ENCODE peak calls at places on chromosomes 3 and 15, in four cellular contexts. J, T, C and M are unnamed samples.

GRCh38 chr3:112739252-112739945 is 98.5 kb upstream of the CCDC80 start:
- DNase-seq in J (no peak), C (no peak), T (peak), M (no peak)

GRCh38 chr3:136332302-136332701 is 82.2 kb downstream of the PCCB start:
- DNase-seq in C (no peak), T (no peak), J (no peak), M (no peak)

GRCh38 chr3:124520970-124521369 is 209.3 kb upstream of the UMPS start:
- DNase-seq in C (no peak), T (no peak), J (no peak), M (no peak)

GRCh38 chr3:112967425-112967824 is 7.5 kb downstream of the CD200R1 start:
- DNase-seq in J (no peak), T (no peak), C (no peak), M (no peak)

GRCh38 chr3:14806641-14807263 is 12.0 kb upstream of the FGD5 start:
- DNase-seq in C (no peak), T (peak), J (no peak), M (no peak)

GRCh38 chr3:114192141-114192540 is 13.3 kb upstream of the DRD3 start:
- DNase-seq in C (no peak), T (no peak), J (no peak), M (no peak)

GRCh38 chr3:10248984-10249748 is 907 bp downstream of the TATDN2 start:
- DNase-seq in J (peak), C (peak), T (no peak), M (no peak)

GRCh38 chr3:62577153-62577552 is 203.8 kb upstream of the FEZF2 start:
- DNase-seq in C (no peak), J (no peak), T (no peak), M (no peak)

GRCh38 chr15:101063891-101064794 is 145.0 kb downstream of the LRRK1 start:
- DNase-seq in T (no peak), C (no peak), J (no peak), M (no peak)

GRCh38 chr3:157888040-157888439 is 218.2 kb downstream of the SHOX2 start:
- DNase-seq in C (no peak), T (peak), J (no peak), M (no peak)
- TF ChIP-seq CTCF in C (peak), T (peak), J (no peak), M (no peak)

DNA sequence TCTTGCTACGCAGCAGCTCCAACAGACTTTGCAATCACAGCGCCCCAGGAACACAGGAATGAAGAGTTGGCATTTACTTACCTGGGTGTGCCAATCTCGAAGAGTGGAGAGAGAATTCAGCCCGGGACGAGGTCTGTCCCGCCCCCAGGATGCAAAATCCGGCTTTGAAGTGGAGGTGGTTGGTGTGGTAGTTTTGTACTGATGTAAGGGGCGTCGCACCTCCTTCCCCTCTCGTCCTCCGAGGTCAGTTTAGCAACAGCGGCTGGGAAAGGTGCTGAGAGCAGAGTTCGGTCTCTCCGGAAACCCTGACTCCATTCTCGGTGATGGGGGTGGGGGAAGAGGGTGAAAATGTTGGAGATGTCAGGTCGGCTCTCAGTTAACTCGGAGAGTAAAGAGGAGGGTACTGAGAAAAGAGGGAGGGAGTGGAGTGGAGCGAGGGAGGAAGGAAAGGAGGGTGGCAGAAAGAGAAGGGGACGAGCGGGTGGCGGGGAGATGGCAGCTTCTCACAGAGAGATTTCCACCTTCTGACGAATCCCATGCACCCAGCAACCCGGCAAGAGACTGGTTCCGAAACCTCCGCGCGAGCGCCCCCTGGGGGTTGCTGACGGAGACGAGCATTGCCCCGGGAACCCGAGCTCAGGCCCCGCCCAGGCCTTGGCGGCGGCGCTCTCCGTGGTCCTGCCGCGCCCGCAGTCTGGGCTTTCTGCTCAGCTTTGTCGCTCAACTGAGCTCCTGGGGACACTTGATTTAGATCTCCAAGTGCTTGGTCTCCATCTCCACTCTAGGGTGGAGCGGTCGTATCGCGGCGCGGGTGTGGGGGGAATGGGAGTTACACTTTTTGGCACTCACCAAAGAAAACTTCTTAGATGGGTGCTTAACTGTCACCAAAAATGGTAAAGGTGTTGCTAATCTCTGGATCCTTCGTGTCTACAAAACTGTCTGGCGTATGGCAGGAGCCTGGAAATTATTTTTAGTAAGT is at the start of gene CPNE4:
- DNase-seq in T (peak), J (peak), C (peak), M (no peak)
- H3K4me3 ChIP-seq in T (peak), J (no peak), C (no peak), M (no peak)

GRCh38 chr15:97902140-97902780 is 58.2 kb upstream of the ARRDC4 start:
- DNase-seq in J (no peak), T (peak), C (peak), M (no peak)

GRCh38 chr15:97903560-97904195 is 56.8 kb upstream of the ARRDC4 start:
- DNase-seq in T (no peak), C (no peak), J (no peak), M (no peak)

GRCh38 chr15:97900006-97900405 is 60.5 kb upstream of the ARRDC4 start:
- DNase-seq in J (no peak), T (no peak), C (no peak), M (no peak)

GRCh38 chr15:97909291-97909891 is 51.1 kb upstream of the ARRDC4 start:
- DNase-seq in J (no peak), C (peak), T (peak), M (peak)

GRCh38 chr15:97904196-97904572 is 56.3 kb upstream of the ARRDC4 start:
- DNase-seq in C (peak), T (peak), J (no peak), M (no peak)
- TF ChIP-seq CTCF in C (peak), T (peak), J (peak), M (peak)

GRCh38 chr3:147886889-147887288 is 477.7 kb downstream of the ZIC1 start:
- DNase-seq in J (no peak), C (no peak), T (no peak), M (no peak)
- H3K4me3 ChIP-seq in J (no peak), C (no peak), T (no peak), M (no peak)

GRCh38 chr15:86080302-86080701 is 631 bp downstream of the AGBL1 start:
- DNase-seq in J (no peak), T (no peak), C (no peak), M (no peak)

GRCh38 chr15:86082619-86083377 is 3.1 kb downstream of the AGBL1 start:
- DNase-seq in C (no peak), J (no peak), T (no peak), M (no peak)

GRCh38 chr15:86077070-86077469 is 2.6 kb upstream of the AGBL1 start:
- DNase-seq in J (no peak), C (no peak), T (no peak), M (no peak)

GRCh38 chr15:86076468-86076867 is 3.2 kb upstream of the AGBL1 start:
- DNase-seq in T (no peak), C (no peak), J (no peak), M (no peak)

DNA sequence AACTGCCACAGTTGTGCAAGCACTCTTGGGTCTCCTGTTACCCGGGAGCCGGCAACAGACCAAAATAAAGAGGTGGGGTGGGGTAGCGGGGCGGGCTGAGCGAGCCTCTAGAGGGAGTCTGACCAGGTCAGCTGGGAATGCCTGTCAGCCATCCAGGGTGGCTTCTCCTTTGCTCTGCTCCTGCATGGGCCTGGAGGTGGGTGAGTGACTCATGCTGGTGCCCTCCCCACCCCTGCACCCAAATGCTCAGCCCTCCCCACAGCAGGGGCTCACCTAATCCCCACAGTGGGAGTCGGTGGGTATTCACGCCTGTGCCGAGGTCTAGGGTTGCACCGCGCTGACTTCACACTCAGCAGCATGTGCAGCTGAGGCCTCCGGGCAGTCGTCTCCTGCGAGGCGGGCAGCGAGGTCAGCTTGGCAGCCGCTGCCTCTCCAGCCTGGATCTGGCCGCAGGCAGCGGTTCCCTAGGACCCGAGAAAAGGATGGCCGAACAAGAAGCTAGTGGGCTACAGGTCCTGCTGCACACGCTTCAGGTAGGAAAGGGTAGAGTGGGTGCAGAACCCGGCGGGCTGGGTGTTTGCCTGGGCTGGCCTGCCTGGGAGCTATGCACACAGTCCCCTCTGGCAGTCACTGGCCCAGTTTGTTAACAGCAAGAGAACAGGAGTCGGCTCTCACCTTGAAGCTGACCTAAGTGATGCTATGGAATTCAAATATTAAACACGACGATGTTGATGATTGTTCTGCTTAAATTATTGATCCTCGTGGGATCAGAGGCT is at the start of gene AGBL1:
- DNase-seq in T (no peak), J (no peak), C (no peak), M (no peak)
- TF ChIP-seq CTCF in T (no peak), J (no peak), C (no peak), M (no peak)

GRCh38 chr3:9071982-9072666 is 108.9 kb upstream of the RAD18 start:
- DNase-seq in T (no peak), C (no peak), J (no peak), M (no peak)
- H3K4me3 ChIP-seq in T (no peak), C (no peak), J (no peak), M (no peak)

GRCh38 chr15:73325191-73325980 is 43.4 kb downstream of the HCN4 start:
- DNase-seq in T (no peak), J (peak), C (no peak), M (no peak)
- TF ChIP-seq CTCF in T (no peak), J (peak), C (no peak), M (peak)

GRCh38 chr3:119298565-119298941 is 4.4 kb downstream of the ARHGAP31 start:
- DNase-seq in C (no peak), J (no peak), T (no peak), M (no peak)

GRCh38 chr3:119304201-119304713 is 10.1 kb downstream of the ARHGAP31 start:
- DNase-seq in J (no peak), C (peak), T (peak), M (no peak)

GRCh38 chr3:119302697-119303630 is 8.8 kb downstream of the ARHGAP31 start:
- DNase-seq in J (no peak), C (no peak), T (no peak), M (no peak)

GRCh38 chr3:119301662-119302061 is 7.5 kb downstream of the ARHGAP31 start:
- DNase-seq in C (no peak), J (no peak), T (no peak), M (no peak)

GRCh38 chr3:119301001-119301400 is 6.8 kb downstream of the ARHGAP31 start:
- DNase-seq in T (no peak), C (no peak), J (no peak), M (no peak)
- H3K4me3 ChIP-seq in T (no peak), C (no peak), J (no peak), M (no peak)